ENCODE peak calls at places on chromosomes 2 and 18, in ten cellular contexts. F is colonic mucosa; L is CD8-positive, alpha-beta T cell; R is H9; M is esophagus squamous epithelium; O is HCT116; P is pancreas; Q is tibial nerve; T is naive thymus-derived CD4-positive, alpha-beta T cell; A is SK-N-SH. Z is an unnamed sample. For H3K9me3 and H3K4me1, the result is how much of the 10 kb centered on the place peaks cover.

GRCh38 chr2:163368655-163369054 is 367.2 kb downstream of the FIGN start:
- DNase-seq in F (no peak), L (no peak), R (no peak), M (no peak), O (no peak), P (no peak), Q (no peak), T (no peak), A (no peak), Z (no peak)

GRCh38 chr2:12010059-12010458 is 263.6 kb downstream of the LPIN1 start:
- DNase-seq in F (no peak), L (no peak), R (no peak), M (no peak), O (no peak), P (no peak), Q (no peak), T (no peak), A (no peak), Z (no peak)

GRCh38 chr2:181839811-181840210 is 51.7 kb upstream of the ITPRID2 start:
- DNase-seq in F (no peak), L (no peak), R (no peak), M (no peak), O (no peak), P (peak), Q (no peak), T (no peak), A (no peak), Z (no peak)

GRCh38 chr18:23977709-23978483 is 36.7 kb upstream of the TTC39C start:
- DNase-seq in F (no peak), L (no peak), R (no peak), M (no peak), O (no peak), P (no peak), Q (no peak), T (peak), A (no peak), Z (peak)

GRCh38 chr2:232894746-232895145 is 24.7 kb downstream of the SNORC start:
- DNase-seq in F (no peak), L (no peak), R (no peak), M (no peak), O (no peak), P (no peak), Q (no peak), T (no peak), A (no peak), Z (no peak)

GRCh38 chr2:150060341-150060740 is 427.1 kb downstream of the RND3 start:
- DNase-seq in F (no peak), L (no peak), R (no peak), M (no peak), O (no peak), P (no peak), Q (no peak), T (no peak), A (no peak), Z (no peak)

GRCh38 chr2:165010556-165010955 is 55.2 kb upstream of the SLC38A11 start:
- DNase-seq in F (no peak), L (no peak), R (no peak), M (no peak), O (no peak), P (no peak), Q (no peak), T (no peak), A (no peak), Z (no peak)

GRCh38 chr2:149972039-149972438 is 384.5 kb upstream of the MMADHC start:
- DNase-seq in F (no peak), L (no peak), R (no peak), M (no peak), O (no peak), P (peak), Q (no peak), T (no peak), A (no peak), Z (no peak)

GRCh38 chr2:5373200-5373599 is 319.0 kb upstream of the SOX11 start:
- DNase-seq in F (no peak), L (no peak), R (peak), M (no peak), O (no peak), P (no peak), Q (no peak), T (no peak), A (peak), Z (no peak)

GRCh38 chr2:228689049-228689448 is 507.6 kb upstream of the SPHKAP start:
- DNase-seq in F (no peak), L (no peak), R (peak), M (no peak), O (no peak), P (no peak), Q (no peak), T (no peak), A (peak), Z (no peak)

GRCh38 chr18:59899298-59900221 is at the start of gene PMAIP1:
- DNase-seq in F (peak), L (peak), R (peak), M (peak), O (peak), P (peak), Q (peak), T (peak), A (peak), Z (peak)

GRCh38 chr2:191927319-191927867 is 80.5 kb upstream of the CAVIN2 start:
- DNase-seq in F (peak), L (no peak), R (no peak), M (no peak), O (peak), P (peak), Q (peak), T (no peak), A (no peak), Z (no peak)

GRCh38 chr2:238685713-238686112 is 162.2 kb upstream of the TWIST2 start:
- DNase-seq in F (no peak), L (no peak), R (no peak), M (no peak), O (no peak), P (no peak), Q (no peak), T (no peak), A (no peak), Z (no peak)

GRCh38 chr2:69184224-69184623 is 171.2 kb downstream of the ANTXR1 start:
- DNase-seq in F (no peak), L (no peak), R (no peak), M (no peak), O (no peak), P (no peak), Q (no peak), T (no peak), A (peak), Z (no peak)

GRCh38 chr18:22872894-22873537 is 60.1 kb upstream of the RBBP8 start:
- DNase-seq in F (no peak), L (no peak), R (no peak), M (no peak), O (no peak), P (no peak), Q (no peak), T (no peak), A (no peak), Z (no peak)

GRCh38 chr2:171066110-171066509 is 94.6 kb downstream of the TLK1 start:
- DNase-seq in F (no peak), L (no peak), R (no peak), M (no peak), O (no peak), P (no peak), Q (no peak), T (no peak), A (no peak), Z (no peak)

GRCh38 chr2:66434679-66435548 is at the start of gene MEIS1:
- DNase-seq in F (peak), L (no peak), R (peak), M (peak), O (no peak), P (peak), Q (peak), T (no peak), A (peak), Z (no peak)

GRCh38 chr18:48454146-48454796 is 45.1 kb upstream of the ZBTB7C start:
- DNase-seq in F (no peak), L (no peak), R (no peak), M (no peak), O (no peak), P (peak), Q (no peak), T (no peak), A (no peak), Z (no peak)

GRCh38 chr2:42840141-42840540 is 47.8 kb upstream of the HAAO start:
- DNase-seq in F (no peak), L (peak), R (no peak), M (no peak), O (no peak), P (no peak), Q (no peak), T (no peak), A (no peak), Z (no peak)

GRCh38 chr2:45432406-45432805 is 178.7 kb downstream of the SRBD1 start:
- DNase-seq in F (no peak), L (no peak), R (no peak), M (no peak), O (no peak), P (no peak), Q (no peak), T (no peak), A (no peak), Z (no peak)

GRCh38 chr2:96927420-96928171 is 57.7 kb upstream of the SEMA4C start:
- DNase-seq in F (no peak), L (no peak), R (no peak), M (no peak), O (no peak), P (no peak), Q (no peak), T (no peak), A (no peak), Z (no peak)

GRCh38 chr2:180227461-180227860 is 220.4 kb upstream of the CWC22 start:
- DNase-seq in F (no peak), L (no peak), R (no peak), M (no peak), O (no peak), P (no peak), Q (no peak), T (no peak), A (no peak), Z (no peak)

GRCh38 chr2:88549616-88550292 is 77.5 kb downstream of the EIF2AK3 start:
- DNase-seq in F (no peak), L (no peak), R (peak), M (no peak), O (no peak), P (no peak), Q (no peak), T (no peak), A (peak), Z (no peak)

GRCh38 chr2:224971214-224971613 is 71.1 kb downstream of the DOCK10 start:
- DNase-seq in F (peak), L (no peak), R (peak), M (no peak), O (peak), P (no peak), Q (no peak), T (no peak), A (no peak), Z (no peak)

GRCh38 chr2:235556086-235556485 is 62.2 kb downstream of the AGAP1 start:
- DNase-seq in F (no peak), L (no peak), R (no peak), M (no peak), O (no peak), P (no peak), Q (no peak), T (no peak), A (no peak), Z (no peak)

GRCh38 chr2:193847140-193847539 is 1652.4 kb upstream of the TMEFF2 start:
- DNase-seq in F (no peak), L (no peak), R (no peak), M (no peak), O (no peak), P (no peak), Q (no peak), T (no peak), A (no peak), Z (no peak)

GRCh38 chr2:120826260-120826648 is 90.6 kb downstream of the GLI2 start:
- DNase-seq in F (no peak), L (no peak), R (no peak), M (no peak), O (no peak), P (no peak), Q (no peak), T (no peak), A (peak), Z (no peak)

GRCh38 chr2:67566958-67567635 is 170.0 kb downstream of the ETAA1 start:
- DNase-seq in F (no peak), L (no peak), R (no peak), M (no peak), O (no peak), P (no peak), Q (no peak), T (no peak), A (no peak), Z (no peak)

GRCh38 chr2:71773218-71773617 is 319.9 kb downstream of the DYSF start:
- DNase-seq in F (no peak), L (no peak), R (no peak), M (no peak), O (no peak), P (no peak), Q (no peak), T (no peak), A (no peak), Z (no peak)

GRCh38 chr18:50009772-50010171 is 185.2 kb downstream of the MYO5B start:
- DNase-seq in F (peak), L (peak), R (peak), M (no peak), O (peak), P (peak), Q (no peak), T (peak), A (peak), Z (peak)

GRCh38 chr18:36448384-36449290 is 151.1 kb downstream of the FHOD3 start:
- DNase-seq in F (no peak), L (no peak), R (no peak), M (no peak), O (no peak), P (no peak), Q (no peak), T (no peak), A (no peak), Z (no peak)

GRCh38 chr2:18662689-18663088 is 73.3 kb upstream of the NT5C1B start:
- DNase-seq in F (no peak), L (no peak), R (no peak), M (no peak), O (no peak), P (no peak), Q (no peak), T (no peak), A (no peak), Z (no peak)

GRCh38 chr2:190763901-190764514 is 115.1 kb downstream of the NAB1 start:
- DNase-seq in F (no peak), L (no peak), R (no peak), M (no peak), O (no peak), P (no peak), Q (no peak), T (no peak), A (no peak), Z (no peak)

GRCh38 chr2:32446362-32446761 is 89.5 kb downstream of the BIRC6 start:
- DNase-seq in F (no peak), L (no peak), R (no peak), M (no peak), O (no peak), P (no peak), Q (no peak), T (no peak), A (no peak), Z (no peak)

GRCh38 chr2:97761192-97761591 is 47.8 kb downstream of the ZAP70 start:
- DNase-seq in F (no peak), L (peak), R (no peak), M (no peak), O (no peak), P (no peak), Q (no peak), T (peak), A (no peak), Z (peak)

GRCh38 chr2:119190726-119191125 is 32.2 kb upstream of the C1QL2 start:
- DNase-seq in F (no peak), L (no peak), R (no peak), M (no peak), O (no peak), P (no peak), Q (no peak), T (no peak), A (no peak), Z (no peak)

GRCh38 chr2:79782540-79782939 is 269.7 kb downstream of the CTNNA2 start:
- DNase-seq in F (no peak), L (no peak), R (peak), M (no peak), O (no peak), P (no peak), Q (no peak), T (no peak), A (no peak), Z (no peak)

GRCh38 chr2:134398300-134398699 is 144.4 kb downstream of the MGAT5 start:
- DNase-seq in F (no peak), L (no peak), R (no peak), M (no peak), O (no peak), P (no peak), Q (no peak), T (no peak), A (no peak), Z (no peak)

GRCh38 chr2:174169372-174169771 is 79.0 kb downstream of the OLA1 start:
- DNase-seq in F (no peak), L (no peak), R (no peak), M (no peak), O (no peak), P (no peak), Q (no peak), T (no peak), A (no peak), Z (no peak)

GRCh38 chr2:174172802-174173355 is 75.5 kb downstream of the OLA1 start:
- DNase-seq in F (no peak), L (no peak), R (no peak), M (no peak), O (no peak), P (no peak), Q (no peak), T (no peak), A (no peak), Z (no peak)

GRCh38 chr2:174176898-174177297 is 71.4 kb downstream of the OLA1 start:
- DNase-seq in F (no peak), L (no peak), R (no peak), M (no peak), O (no peak), P (no peak), Q (no peak), T (no peak), A (no peak), Z (no peak)

GRCh38 chr2:174174741-174175140 is 73.6 kb downstream of the OLA1 start:
- DNase-seq in F (no peak), L (no peak), R (no peak), M (no peak), O (no peak), P (no peak), Q (no peak), T (no peak), A (no peak), Z (no peak)

GRCh38 chr2:174171686-174172445 is 76.5 kb downstream of the OLA1 start:
- DNase-seq in F (no peak), L (no peak), R (no peak), M (no peak), O (no peak), P (no peak), Q (no peak), T (no peak), A (no peak), Z (no peak)
- H3K9me3 ChIP-seq in F (under half), L (under half), R (under half), M (under half), O (under half), P (under half), Q (half or more), T (under half), A (under half), Z (under half)

GRCh38 chr18:3761266-3761665 is 311.3 kb downstream of the TGIF1 start:
- DNase-seq in F (no peak), L (no peak), R (no peak), M (no peak), O (no peak), P (no peak), Q (no peak), T (no peak), A (no peak), Z (no peak)
- H3K4me1 ChIP-seq in F (under half), L (under half), R (under half), M (under half), O (under half), P (under half), Q (under half), T (under half), A (under half), Z (under half)

GRCh38 chr2:240815761-240816583 is 4.0 kb downstream of the KIF1A start:
- DNase-seq in F (no peak), L (peak), R (peak), M (no peak), O (no peak), P (peak), Q (no peak), T (no peak), A (no peak), Z (no peak)

GRCh38 chr2:240818543-240819403 is 1.2 kb downstream of the KIF1A start:
- DNase-seq in F (no peak), L (peak), R (peak), M (no peak), O (no peak), P (peak), Q (no peak), T (no peak), A (peak), Z (no peak)

GRCh38 chr2:240818293-240818542 is 1.8 kb downstream of the KIF1A start:
- DNase-seq in F (no peak), L (no peak), R (no peak), M (no peak), O (no peak), P (no peak), Q (no peak), T (no peak), A (no peak), Z (no peak)

GRCh38 chr2:240816584-240817495 is 3.2 kb downstream of the KIF1A start:
- DNase-seq in F (no peak), L (peak), R (peak), M (no peak), O (no peak), P (peak), Q (no peak), T (no peak), A (no peak), Z (no peak)

DNA sequence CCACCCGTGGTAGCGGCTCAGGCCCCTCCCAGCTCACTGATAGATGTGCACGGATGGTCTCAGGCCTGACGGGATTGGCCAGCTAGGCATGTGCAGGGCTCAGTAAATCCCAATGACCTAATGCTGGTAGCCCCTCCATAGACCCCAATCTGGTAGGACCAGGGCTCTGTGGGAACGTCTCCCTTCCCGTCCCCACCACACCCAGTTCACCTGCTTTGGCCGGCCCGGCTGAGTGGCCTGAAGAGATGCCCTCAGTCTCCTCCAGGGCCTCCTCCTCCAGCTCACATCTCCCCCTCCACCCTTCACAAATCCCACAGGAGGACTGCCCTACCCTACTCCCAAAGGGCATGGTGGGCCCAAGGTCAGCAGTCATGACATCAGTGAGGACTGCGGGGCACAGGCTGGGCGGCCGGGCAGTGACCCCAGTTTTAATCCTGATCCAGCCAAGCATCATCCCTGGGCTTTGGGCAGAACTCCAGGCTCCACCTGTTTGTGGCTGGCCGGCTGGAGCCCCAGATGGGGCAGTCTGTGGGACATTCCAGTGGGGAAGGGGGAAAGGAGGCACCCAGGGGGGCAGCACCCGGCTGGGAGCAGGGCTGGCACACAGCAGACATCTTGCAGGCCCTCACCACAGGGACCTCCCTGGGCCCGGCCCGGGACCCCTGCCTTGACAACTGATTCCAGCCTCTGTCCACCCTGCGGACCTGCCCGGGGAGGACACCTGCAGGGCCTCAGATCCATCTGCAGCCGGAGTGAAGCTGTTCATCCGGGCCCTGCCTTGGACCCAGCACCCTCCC is 2.3 kb downstream of the KIF1A start:
- DNase-seq in F (no peak), L (peak), R (no peak), M (no peak), O (no peak), P (peak), Q (no peak), T (no peak), A (no peak), Z (no peak)
- H3K27ac ChIP-seq in F (no peak), L (no peak), R (no peak), M (no peak), O (no peak), P (no peak), Q (no peak), T (no peak), A (no peak), Z (no peak)

GRCh38 chr2:187307606-187308005 is 140.4 kb downstream of the CALCRL start:
- DNase-seq in F (no peak), L (no peak), R (no peak), M (no peak), O (no peak), P (no peak), Q (no peak), T (no peak), A (no peak), Z (no peak)

GRCh38 chr2:187313831-187314230 is 134.2 kb downstream of the CALCRL start:
- DNase-seq in F (no peak), L (no peak), R (no peak), M (no peak), O (no peak), P (no peak), Q (no peak), T (no peak), A (no peak), Z (no peak)

GRCh38 chr2:187310696-187311095 is 137.4 kb downstream of the CALCRL start:
- DNase-seq in F (no peak), L (no peak), R (no peak), M (no peak), O (no peak), P (no peak), Q (no peak), T (no peak), A (no peak), Z (no peak)

GRCh38 chr2:187316040-187316439 is 132.0 kb downstream of the CALCRL start:
- DNase-seq in F (no peak), L (no peak), R (no peak), M (no peak), O (no peak), P (no peak), Q (no peak), T (no peak), A (no peak), Z (no peak)

GRCh38 chr2:187312734-187313282 is 135.2 kb downstream of the CALCRL start:
- DNase-seq in F (no peak), L (no peak), R (no peak), M (no peak), O (no peak), P (no peak), Q (no peak), T (no peak), A (no peak), Z (no peak)
- H3K9me3 ChIP-seq in F (under half), L (under half), R (under half), M (under half), O (under half), P (under half), Q (under half), T (under half), A (under half), Z (under half)

Z was measured in CD4-positive, alpha-beta memory T cell.